ENCODE peak calls at places on chromosomes 4 and X, in six cellular contexts. T is left ventricle myocardium inferior, B is DND-41, N is left lung, W is spleen, R is neuronal stem cell. A is an unnamed sample. For H3K27me3 and H3K4me1, the result is how much of the 10 kb centered on the place peaks cover.

GRCh38 chr4:2060578-2061207 is 1.6 kb downstream of the NAT8L start:
- DNase-seq in T (peak), B (no peak), N (no peak), W (peak), R (no peak), A (no peak)

GRCh38 chrX:95974885-95975284 is 709.8 kb upstream of the DIAPH2 start:
- DNase-seq in T (no peak), B (no peak), N (no peak), W (no peak), R (no peak), A (no peak)

GRCh38 chrX:15664487-15665444 is at the start of gene CLTRN:
- DNase-seq in T (no peak), B (no peak), N (no peak), W (no peak), R (no peak), A (no peak)

GRCh38 chrX:118550792-118551191 is 55.2 kb downstream of the DOCK11 start:
- DNase-seq in T (no peak), B (no peak), N (no peak), W (no peak), R (no peak), A (no peak)

GRCh38 chr4:6968496-6968895 is 58.9 kb downstream of the TBC1D14 start:
- DNase-seq in T (no peak), B (no peak), N (no peak), W (no peak), R (no peak), A (no peak)

GRCh38 chrX:134472041-134472440 is 12.1 kb downstream of the HPRT1 start:
- DNase-seq in T (no peak), B (no peak), N (no peak), W (no peak), R (no peak), A (no peak)

GRCh38 chr4:40234519-40235039 is 37.7 kb downstream of the RHOH start:
- DNase-seq in T (no peak), B (no peak), N (no peak), W (no peak), R (no peak), A (no peak)

GRCh38 chr4:168553714-168554370 is 57.0 kb downstream of the PALLD start:
- DNase-seq in T (no peak), B (no peak), N (no peak), W (no peak), R (no peak), A (no peak)

GRCh38 chr4:146520894-146521542 is 722 bp downstream of the SLC10A7 start:
- DNase-seq in T (no peak), B (peak), N (peak), W (no peak), R (peak), A (peak)

GRCh38 chrX:97563531-97564133 is 679.9 kb downstream of the RPA4 start:
- DNase-seq in T (peak), B (peak), N (peak), W (peak), R (no peak), A (peak)

GRCh38 chr4:140256941-140257340 is 103.0 kb upstream of the MAML3 start:
- DNase-seq in T (no peak), B (no peak), N (no peak), W (no peak), R (no peak), A (no peak)

GRCh38 chr4:162010362-162010761 is 153.4 kb downstream of the FSTL5 start:
- DNase-seq in T (no peak), B (no peak), N (no peak), W (no peak), R (no peak), A (no peak)

GRCh38 chr4:40119344-40119743 is 62.7 kb downstream of the N4BP2 start:
- DNase-seq in T (no peak), B (no peak), N (no peak), W (no peak), R (no peak), A (no peak)

GRCh38 chr4:14864967-14865366 is 137.3 kb upstream of the CPEB2 start:
- DNase-seq in T (no peak), B (no peak), N (no peak), W (no peak), R (no peak), A (no peak)

GRCh38 chr4:83535945-83536648 is at the start of gene GPAT3:
- DNase-seq in T (peak), B (no peak), N (peak), W (peak), R (peak), A (peak)

GRCh38 chr4:186226521-186227189 is 652 bp upstream of the KLKB1 start:
- DNase-seq in T (no peak), B (no peak), N (no peak), W (no peak), R (no peak), A (no peak)

GRCh38 chr4:123409301-123409700 is 12.7 kb downstream of the SPRY1 start:
- DNase-seq in T (no peak), B (no peak), N (no peak), W (no peak), R (no peak), A (no peak)

GRCh38 chr4:103754844-103755243 is 35.1 kb upstream of the TACR3 start:
- DNase-seq in T (no peak), B (no peak), N (no peak), W (no peak), R (no peak), A (peak)

GRCh38 chr4:149264093-149264733 is 551.4 kb downstream of the IQCM start:
- DNase-seq in T (no peak), B (peak), N (peak), W (no peak), R (peak), A (peak)

GRCh38 chr4:147247577-147247976 is 233.3 kb upstream of the EDNRA start:
- DNase-seq in T (no peak), B (no peak), N (no peak), W (no peak), R (no peak), A (no peak)

GRCh38 chrX:120251471-120252011 is 929 bp downstream of the ZBTB33 start:
- DNase-seq in T (no peak), B (peak), N (peak), W (peak), R (no peak), A (peak)

GRCh38 chr4:23174179-23174578 is 481.4 kb downstream of the GBA3 start:
- DNase-seq in T (no peak), B (no peak), N (no peak), W (no peak), R (no peak), A (no peak)

GRCh38 chr4:53068755-53069154 is 206.6 kb downstream of the RASL11B start:
- DNase-seq in T (no peak), B (no peak), N (no peak), W (no peak), R (no peak), A (no peak)

GRCh38 chr4:16858275-16858752 is 40.1 kb downstream of the LDB2 start:
- DNase-seq in T (no peak), B (no peak), N (no peak), W (no peak), R (no peak), A (no peak)

GRCh38 chrX:123835661-123836371 is 24.0 kb upstream of the XIAP start:
- DNase-seq in T (no peak), B (no peak), N (no peak), W (no peak), R (no peak), A (no peak)

GRCh38 chr4:6594826-6595355 is 19.9 kb downstream of the MAN2B2 start:
- DNase-seq in T (no peak), B (no peak), N (no peak), W (no peak), R (no peak), A (no peak)

GRCh38 chrX:40100537-40101429 is 3.0 kb upstream of the BCOR start:
- DNase-seq in T (no peak), B (no peak), N (no peak), W (no peak), R (no peak), A (peak)

GRCh38 chrX:40207626-40208025 is 109.9 kb upstream of the BCOR start:
- DNase-seq in T (no peak), B (no peak), N (no peak), W (no peak), R (no peak), A (no peak)

GRCh38 chrX:121832446-121832845 is 785.0 kb downstream of the GLUD2 start:
- DNase-seq in T (no peak), B (no peak), N (no peak), W (no peak), R (no peak), A (no peak)

GRCh38 chr4:41176357-41176756 is 38.0 kb downstream of the APBB2 start:
- DNase-seq in T (no peak), B (no peak), N (no peak), W (no peak), R (no peak), A (no peak)

GRCh38 chr4:80732010-80732409 is 298.5 kb upstream of the BMP3 start:
- DNase-seq in T (no peak), B (no peak), N (no peak), W (no peak), R (no peak), A (no peak)

GRCh38 chr4:139665690-139666529 is at the start of gene MGST2:
- DNase-seq in T (peak), B (peak), N (peak), W (peak), R (peak), A (peak)

GRCh38 chr4:167622481-167623240 is 388.4 kb upstream of the SPOCK3 start:
- DNase-seq in T (peak), B (peak), N (peak), W (no peak), R (peak), A (peak)

GRCh38 chr4:16123356-16124084 is 39.7 kb upstream of the PROM1 start:
- DNase-seq in T (no peak), B (no peak), N (no peak), W (no peak), R (no peak), A (peak)

GRCh38 chr4:52249583-52249982 is 198.5 kb downstream of the SPATA18 start:
- DNase-seq in T (no peak), B (no peak), N (no peak), W (no peak), R (no peak), A (no peak)

GRCh38 chrX:18668059-18668458 is 3.8 kb downstream of the RS1 start:
- DNase-seq in T (no peak), B (no peak), N (no peak), W (no peak), R (no peak), A (no peak)

GRCh38 chr4:508675-509373 is 9.8 kb downstream of the PIGG start:
- DNase-seq in T (no peak), B (no peak), N (no peak), W (no peak), R (no peak), A (no peak)

GRCh38 chrX:9681422-9681821 is 84.2 kb downstream of the GPR143 start:
- DNase-seq in T (no peak), B (no peak), N (no peak), W (no peak), R (no peak), A (no peak)

GRCh38 chr4:73193659-73194058 is 64.9 kb downstream of the ANKRD17 start:
- DNase-seq in T (no peak), B (no peak), N (no peak), W (no peak), R (no peak), A (no peak)
- H3K27me3 ChIP-seq in T (under half), B (under half), N (under half), W (under half), R (under half), A (under half)

DNA sequence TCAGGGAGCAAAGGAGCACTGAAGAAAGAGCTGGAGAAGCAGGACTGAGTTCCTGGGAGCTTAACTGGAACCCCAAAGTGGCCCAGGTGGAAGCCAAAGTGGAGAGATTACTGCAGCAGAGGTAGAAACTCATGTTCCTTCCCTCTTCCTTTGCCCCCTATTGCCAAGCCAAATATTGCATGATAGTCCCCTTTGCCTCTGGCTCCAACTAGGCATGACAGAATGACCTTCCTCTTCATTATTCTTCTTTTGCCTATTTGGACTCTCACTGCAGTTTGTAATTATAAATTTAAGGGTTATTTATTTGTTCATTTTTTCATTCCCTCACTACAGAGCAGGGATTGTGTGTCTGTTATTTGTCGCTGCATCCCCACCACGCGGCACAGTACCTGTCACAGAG is 22.1 kb upstream of the SPANXB1 start:
- DNase-seq in T (no peak), B (no peak), N (no peak), W (no peak), R (no peak), A (no peak)
- H3K4me1 ChIP-seq in T (under half), B (under half), N (under half), W (under half), R (under half), A (under half)

GRCh38 chr4:26032142-26032541 is 118.1 kb downstream of the SMIM20 start:
- DNase-seq in T (no peak), B (no peak), N (no peak), W (no peak), R (no peak), A (no peak)

GRCh38 chr4:26032572-26033320 is 118.7 kb downstream of the SMIM20 start:
- DNase-seq in T (no peak), B (no peak), N (no peak), W (no peak), R (no peak), A (no peak)

GRCh38 chr4:26034849-26035248 is 120.8 kb downstream of the SMIM20 start:
- DNase-seq in T (no peak), B (no peak), N (no peak), W (no peak), R (no peak), A (no peak)

GRCh38 chr4:26031704-26032103 is 117.7 kb downstream of the SMIM20 start:
- DNase-seq in T (no peak), B (no peak), N (no peak), W (no peak), R (no peak), A (no peak)

GRCh38 chr4:26033389-26033788 is 119.4 kb downstream of the SMIM20 start:
- DNase-seq in T (no peak), B (no peak), N (no peak), W (no peak), R (no peak), A (no peak)
- H3K27ac ChIP-seq in T (peak), B (no peak), N (peak), W (no peak), R (no peak), A (no peak)

GRCh38 chr4:173571620-173572019 is 41.6 kb upstream of the HAND2 start:
- DNase-seq in T (no peak), B (no peak), N (no peak), W (no peak), R (no peak), A (no peak)

GRCh38 chr4:173575482-173576152 is 45.6 kb upstream of the HAND2 start:
- DNase-seq in T (no peak), B (no peak), N (no peak), W (no peak), R (no peak), A (no peak)

GRCh38 chr4:173573725-173574124 is 43.7 kb upstream of the HAND2 start:
- DNase-seq in T (no peak), B (no peak), N (no peak), W (no peak), R (no peak), A (no peak)

GRCh38 chr4:173572493-173573129 is 42.6 kb upstream of the HAND2 start:
- DNase-seq in T (no peak), B (no peak), N (no peak), W (no peak), R (no peak), A (no peak)

GRCh38 chr4:173573286-173573685 is 43.3 kb upstream of the HAND2 start:
- DNase-seq in T (no peak), B (no peak), N (no peak), W (no peak), R (no peak), A (no peak)
- H3K27me3 ChIP-seq in T (under half), B (under half), N (under half), W (under half), R (under half), A (under half)

GRCh38 chrX:101385795-101386541 is at the start of gene BTK:
- DNase-seq in T (no peak), B (no peak), N (peak), W (no peak), R (no peak), A (no peak)

GRCh38 chrX:101383679-101384078 is 2.3 kb downstream of the BTK start:
- DNase-seq in T (no peak), B (no peak), N (no peak), W (no peak), R (no peak), A (no peak)

GRCh38 chrX:101388604-101389003 is 2.2 kb upstream of the RPL36A start:
- DNase-seq in T (no peak), B (no peak), N (no peak), W (no peak), R (no peak), A (no peak)

GRCh38 chrX:101386542-101386885 is 523 bp upstream of the BTK start:
- DNase-seq in T (no peak), B (no peak), N (no peak), W (no peak), R (no peak), A (no peak)

DNA sequence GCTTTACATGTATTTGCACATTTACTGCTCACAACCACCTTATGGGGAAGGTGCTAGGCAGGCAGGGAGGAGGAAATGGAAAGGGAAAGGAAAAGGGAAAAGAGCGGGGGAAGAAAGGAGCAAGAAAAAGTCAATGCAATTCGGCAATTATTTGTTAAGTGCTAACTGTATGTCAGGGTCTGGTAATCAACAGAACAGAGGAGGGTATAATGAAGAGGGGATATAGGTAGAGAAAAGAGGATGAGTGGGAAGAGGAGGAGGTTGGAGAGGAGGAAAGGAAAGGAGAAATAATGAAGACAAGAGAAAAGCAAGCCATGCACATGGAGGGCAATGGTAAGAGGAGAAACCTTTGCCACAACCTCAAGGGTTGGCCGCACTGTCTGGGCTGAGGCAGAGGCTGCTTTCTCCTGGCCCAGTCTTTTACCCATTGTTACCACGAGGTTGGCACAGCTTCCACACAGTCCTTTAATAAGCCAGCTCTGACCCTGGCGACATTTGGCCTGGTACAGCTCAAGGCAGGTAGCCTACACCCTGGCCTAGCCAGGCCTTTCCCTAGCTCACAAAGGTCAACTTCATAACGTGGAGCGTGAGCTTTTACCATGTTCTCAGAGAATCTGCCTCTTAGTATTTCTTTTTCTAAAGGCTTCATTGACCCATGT is 836 bp downstream of the BTK start:
- DNase-seq in T (no peak), B (no peak), N (no peak), W (no peak), R (no peak), A (no peak)
- H3K4me1 ChIP-seq in T (under half), B (under half), N (under half), W (under half), R (under half), A (under half)